ENCODE peak calls at places on chromosomes 12 and 14, in six cellular contexts. One of them, this sample, is unnamed.

GRCh38 chr14:36070056-36071043 is 106.2 kb downstream of the PTCSC3 start:
- DNase-seq in mucosa of descending colon: peak; percentile 66
- DNase-seq in M059J: peak; percentile 65
- DNase-seq in NCI-H2029: peak; percentile 99
- DNase-seq in cerebellum: peak; percentile 43
- DNase-seq in mucosa of gallbladder: peak; percentile 73
- DNase-seq in this sample: peak; percentile 57

GRCh38 chr12:10716704-10717315 is 6.3 kb downstream of the YBX3 start:
- DNase-seq in mucosa of gallbladder: peak; percentile 72
- DNase-seq in M059J: peak; percentile 96
- DNase-seq in NCI-H2029: no peak
- DNase-seq in mucosa of descending colon: peak; percentile 74
- DNase-seq in cerebellum: no peak
- DNase-seq in this sample: no peak

GRCh38 chr14:77276959-77277358 is 6.0 kb upstream of the NGB start:
- DNase-seq in cerebellum: no peak
- DNase-seq in M059J: no peak
- DNase-seq in NCI-H2029: no peak
- DNase-seq in mucosa of descending colon: no peak
- DNase-seq in mucosa of gallbladder: no peak
- DNase-seq in this sample: no peak

GRCh38 chr12:133026996-133027395 is 10.3 kb upstream of the ZNF84 start:
- DNase-seq in mucosa of descending colon: no peak
- DNase-seq in cerebellum: no peak
- DNase-seq in M059J: peak; percentile 56
- DNase-seq in NCI-H2029: no peak
- DNase-seq in mucosa of gallbladder: no peak
- DNase-seq in this sample: no peak

GRCh38 chr14:58298477-58298879 is at the start of gene ARID4A:
- DNase-seq in mucosa of descending colon: peak; percentile 92
- DNase-seq in M059J: no peak
- DNase-seq in NCI-H2029: peak; percentile 73
- DNase-seq in mucosa of gallbladder: no peak
- DNase-seq in cerebellum: no peak
- DNase-seq in this sample: no peak

GRCh38 chr12:49336645-49337584 is at the start of gene C1QL4:
- DNase-seq in cerebellum: peak; percentile 75
- DNase-seq in M059J: peak; percentile 62
- DNase-seq in mucosa of gallbladder: peak; percentile 82
- DNase-seq in mucosa of descending colon: peak; percentile 93
- DNase-seq in NCI-H2029: peak; percentile 51
- DNase-seq in this sample: peak; percentile 76

GRCh38 chr14:52348279-52348678 is 34.2 kb downstream of the PTGER2 start:
- DNase-seq in cerebellum: no peak
- DNase-seq in NCI-H2029: no peak
- DNase-seq in M059J: peak; percentile 56
- DNase-seq in mucosa of descending colon: no peak
- DNase-seq in mucosa of gallbladder: no peak
- DNase-seq in this sample: no peak

GRCh38 chr12:53217049-53217929 is 10.2 kb upstream of the ITGB7 start:
- DNase-seq in NCI-H2029: no peak
- DNase-seq in cerebellum: no peak
- DNase-seq in M059J: peak; percentile 56
- DNase-seq in mucosa of descending colon: peak; percentile 84
- DNase-seq in mucosa of gallbladder: no peak
- DNase-seq in this sample: peak; percentile 20

GRCh38 chr12:132397934-132398385 is 68.6 kb upstream of the GALNT9 start:
- DNase-seq in mucosa of gallbladder: no peak
- DNase-seq in mucosa of descending colon: no peak
- DNase-seq in NCI-H2029: no peak
- DNase-seq in cerebellum: no peak
- DNase-seq in M059J: no peak
- DNase-seq in this sample: no peak

GRCh38 chr14:100724061-100724460 is 2.6 kb upstream of the DLK1 start:
- DNase-seq in mucosa of gallbladder: no peak
- DNase-seq in cerebellum: no peak
- DNase-seq in mucosa of descending colon: no peak
- DNase-seq in M059J: no peak
- DNase-seq in NCI-H2029: no peak
- DNase-seq in this sample: no peak

GRCh38 chr12:103865151-103865730 is 24.2 kb upstream of the NT5DC3 start:
- DNase-seq in cerebellum: no peak
- DNase-seq in mucosa of descending colon: no peak
- DNase-seq in NCI-H2029: no peak
- DNase-seq in mucosa of gallbladder: no peak
- DNase-seq in M059J: peak; percentile 79
- DNase-seq in this sample: no peak

GRCh38 chr12:52036587-52037171 is 14.6 kb upstream of the NR4A1 start:
- DNase-seq in mucosa of gallbladder: peak; percentile 91
- DNase-seq in cerebellum: peak; percentile 96
- DNase-seq in M059J: peak; percentile 77
- DNase-seq in mucosa of descending colon: peak; percentile 93
- DNase-seq in NCI-H2029: peak; percentile 72
- DNase-seq in this sample: no peak

GRCh38 chr12:106287364-106287763 is 15.2 kb upstream of the TCP11L2 start:
- DNase-seq in M059J: peak; percentile 71
- DNase-seq in NCI-H2029: no peak
- DNase-seq in cerebellum: no peak
- DNase-seq in mucosa of gallbladder: no peak
- DNase-seq in mucosa of descending colon: no peak
- DNase-seq in this sample: no peak

GRCh38 chr14:102389261-102389660 is 26.5 kb downstream of the TECPR2 start:
- DNase-seq in M059J: no peak
- DNase-seq in mucosa of descending colon: no peak
- DNase-seq in mucosa of gallbladder: no peak
- DNase-seq in cerebellum: no peak
- DNase-seq in NCI-H2029: no peak
- DNase-seq in this sample: peak; percentile 68

GRCh38 chr12:124884587-124885438 is 21.1 kb upstream of the SCARB1 start:
- DNase-seq in NCI-H2029: no peak
- DNase-seq in mucosa of descending colon: peak; percentile 76
- DNase-seq in M059J: no peak
- DNase-seq in cerebellum: no peak
- DNase-seq in mucosa of gallbladder: peak; percentile 38
- DNase-seq in this sample: no peak

GRCh38 chr14:76727403-76727802 is 33.9 kb upstream of the VASH1 start:
- DNase-seq in NCI-H2029: no peak
- DNase-seq in cerebellum: no peak
- DNase-seq in M059J: no peak
- DNase-seq in mucosa of descending colon: no peak
- DNase-seq in mucosa of gallbladder: no peak
- DNase-seq in this sample: no peak

This sample was measured in Kasumi-1.